ENCODE peak calls at places on chromosomes 7 and 10, in ten cellular contexts. K, P, Y, T, G, W, C, R, U and H are unnamed samples.

GRCh38 chr7:90917536-90917935 is 321.4 kb downstream of the CDK14 start:
- DNase-seq in K (no peak), P (no peak), Y (no peak), T (no peak), G (no peak), W (no peak), C (no peak), R (no peak), U (no peak), H (no peak)

GRCh38 chr7:7857143-7857583 is 111.4 kb upstream of the GLCCI1 start:
- DNase-seq in K (no peak), P (no peak), Y (no peak), T (no peak), G (no peak), W (no peak), C (peak; percentile 18), R (no peak), U (no peak), H (no peak)

GRCh38 chr7:13308423-13308822 is 621.0 kb downstream of the ARL4A start:
- DNase-seq in K (no peak), P (no peak), Y (no peak), T (no peak), G (no peak), W (no peak), C (no peak), R (no peak), U (no peak), H (no peak)

GRCh38 chr10:5502903-5503835 is 3.8 kb upstream of the CALML5 start:
- DNase-seq in K (no peak), P (peak; percentile 79), Y (no peak), T (no peak), G (no peak), W (no peak), C (no peak), R (no peak), U (no peak), H (peak; percentile 76)

GRCh38 chr10:29681700-29682444 is 47.1 kb upstream of the SVIL start:
- DNase-seq in K (no peak), P (no peak), Y (no peak), T (no peak), G (no peak), W (peak; percentile 88), C (no peak), R (no peak), U (peak; percentile 29), H (no peak)

GRCh38 chr10:44253769-44254462 is 131.0 kb downstream of the CXCL12 start:
- DNase-seq in K (no peak), P (peak; percentile 67), Y (no peak), T (no peak), G (peak; percentile 82), W (no peak), C (no peak), R (peak; percentile 70), U (no peak), H (no peak)

GRCh38 chr10:69503001-69503895 is 52.0 kb downstream of the TSPAN15 start:
- DNase-seq in K (peak; percentile 5), P (no peak), Y (no peak), T (no peak), G (peak; percentile 9), W (peak; percentile 70), C (no peak), R (no peak), U (no peak), H (no peak)

GRCh38 chr10:97028126-97028831 is 157.5 kb downstream of the SLIT1 start:
- DNase-seq in K (no peak), P (no peak), Y (no peak), T (no peak), G (no peak), W (no peak), C (no peak), R (no peak), U (no peak), H (peak; percentile 54)

GRCh38 chr7:30510124-30511074 is 5.8 kb upstream of the GGCT start:
- DNase-seq in K (no peak), P (no peak), Y (no peak), T (no peak), G (no peak), W (no peak), C (peak; percentile 27), R (no peak), U (no peak), H (peak; percentile 33)

GRCh38 chr7:5780801-5781496 is 514 bp downstream of the RNF216 start:
- DNase-seq in K (peak; percentile 20), P (no peak), Y (no peak), T (peak; percentile 79), G (peak; percentile 75), W (peak; percentile 91), C (peak; percentile 48), R (peak; percentile 32), U (no peak), H (peak; percentile 42)

GRCh38 chr10:114322344-114322743 is 82.0 kb downstream of the AFAP1L2 start:
- DNase-seq in K (no peak), P (no peak), Y (no peak), T (no peak), G (no peak), W (no peak), C (no peak), R (no peak), U (no peak), H (no peak)

GRCh38 chr7:41885078-41885477 is 182.2 kb upstream of the INHBA start:
- DNase-seq in K (no peak), P (no peak), Y (no peak), T (no peak), G (no peak), W (no peak), C (no peak), R (no peak), U (no peak), H (peak; percentile 42)

GRCh38 chr10:107546239-107546638 is 381.7 kb upstream of the SORCS1 start:
- DNase-seq in K (no peak), P (no peak), Y (peak; percentile 38), T (no peak), G (no peak), W (no peak), C (no peak), R (no peak), U (no peak), H (peak; percentile 92)

GRCh38 chr7:30252885-30253795 is 31.3 kb upstream of the ZNRF2 start:
- DNase-seq in K (peak; percentile 37), P (peak; percentile 71), Y (no peak), T (no peak), G (peak; percentile 80), W (no peak), C (no peak), R (peak; percentile 72), U (no peak), H (peak; percentile 60)

GRCh38 chr10:121260383-121260782 is 337.9 kb downstream of the FGFR2 start:
- DNase-seq in K (no peak), P (no peak), Y (no peak), T (no peak), G (no peak), W (no peak), C (no peak), R (no peak), U (no peak), H (peak; percentile 65)

GRCh38 chr7:37247881-37248280 is 200.8 kb downstream of the ELMO1 start:
- DNase-seq in K (peak; percentile 24), P (no peak), Y (no peak), T (peak; percentile 35), G (no peak), W (no peak), C (no peak), R (no peak), U (no peak), H (peak; percentile 3)

GRCh38 chr7:116357776-116358670 is 141.5 kb upstream of the CAV2 start:
- DNase-seq in K (no peak), P (no peak), Y (peak; percentile 19), T (no peak), G (no peak), W (no peak), C (no peak), R (no peak), U (no peak), H (peak; percentile 55)

GRCh38 chr10:48639646-48640045 is 34.8 kb upstream of the ARHGAP22 start:
- DNase-seq in K (no peak), P (no peak), Y (no peak), T (no peak), G (no peak), W (no peak), C (no peak), R (no peak), U (no peak), H (no peak)

GRCh38 chr10:23081891-23082290 is 13.5 kb upstream of the MSRB2 start:
- DNase-seq in K (no peak), P (no peak), Y (no peak), T (no peak), G (no peak), W (no peak), C (no peak), R (no peak), U (no peak), H (no peak)

GRCh38 chr10:88062798-88063472 is 199.5 kb downstream of the PTEN start:
- DNase-seq in K (no peak), P (no peak), Y (no peak), T (no peak), G (no peak), W (no peak), C (no peak), R (no peak), U (no peak), H (no peak)

GRCh38 chr7:24438232-24438631 is 135.0 kb upstream of the PALS2 start:
- DNase-seq in K (no peak), P (no peak), Y (no peak), T (no peak), G (no peak), W (no peak), C (no peak), R (no peak), U (no peak), H (no peak)

GRCh38 chr10:133445751-133446708 is 7.7 kb upstream of the SCART1 start:
- DNase-seq in K (no peak), P (no peak), Y (no peak), T (no peak), G (no peak), W (no peak), C (peak; percentile 10), R (no peak), U (no peak), H (no peak)

GRCh38 chr7:116434820-116435341 is 64.7 kb upstream of the CAV2 start:
- DNase-seq in K (no peak), P (no peak), Y (peak; percentile 59), T (no peak), G (no peak), W (no peak), C (no peak), R (no peak), U (no peak), H (peak; percentile 87)

GRCh38 chr10:94997763-94998174 is 59.3 kb downstream of the CYP2C9 start:
- DNase-seq in K (peak; percentile 37), P (no peak), Y (no peak), T (peak; percentile 19), G (no peak), W (no peak), C (no peak), R (no peak), U (no peak), H (no peak)

GRCh38 chr10:71708301-71708703 is 11.3 kb downstream of the C10orf105 start:
- DNase-seq in K (peak; percentile 91), P (no peak), Y (no peak), T (peak; percentile 91), G (peak; percentile 81), W (peak; percentile 93), C (peak; percentile 93), R (peak; percentile 50), U (peak; percentile 43), H (no peak)

GRCh38 chr7:155603858-155604503 is 40.5 kb upstream of the RBM33 start:
- DNase-seq in K (no peak), P (no peak), Y (no peak), T (no peak), G (no peak), W (peak; percentile 51), C (no peak), R (no peak), U (no peak), H (no peak)

GRCh38 chr10:20274580-20274979 is 458.3 kb downstream of the PLXDC2 start:
- DNase-seq in K (no peak), P (no peak), Y (no peak), T (no peak), G (no peak), W (no peak), C (no peak), R (no peak), U (no peak), H (peak; percentile 62)

GRCh38 chr10:111716032-111716431 is 467.5 kb downstream of the GPAM start:
- DNase-seq in K (no peak), P (no peak), Y (no peak), T (no peak), G (no peak), W (no peak), C (no peak), R (no peak), U (no peak), H (no peak)